ENCODE peak calls at places on chromosomes 7 and 10, in five cellular contexts. Q is HCT116, K is testis, Y is endothelial cell of umbilical vein, N is body of pancreas. F is an unnamed sample.

GRCh38 chr10:129961274-129961839 is 2.7 kb downstream of the EBF3 start:
- DNase-seq in Y (no peak), Q (no peak), N (no peak), K (no peak), F (no peak)

GRCh38 chr7:113294750-113295149 is 176.4 kb upstream of the SMIM30 start:
- DNase-seq in Y (no peak), K (no peak), N (no peak), Q (no peak), F (no peak)

GRCh38 chr7:120996333-120996982 is 7.9 kb downstream of the CPED1 start:
- DNase-seq in K (peak; percentile 73), Q (no peak), Y (peak; percentile 85), N (peak; percentile 66), F (peak; percentile 78)

GRCh38 chr10:77192402-77192801 is 445.2 kb downstream of the KCNMA1 start:
- DNase-seq in N (no peak), Y (no peak), K (no peak), Q (no peak), F (no peak)

GRCh38 chr7:135414850-135415439 is 95.0 kb downstream of the CNOT4 start:
- DNase-seq in K (peak; percentile 72), Q (peak; percentile 65), Y (peak; percentile 76), N (peak; percentile 75), F (no peak)

GRCh38 chr10:122725006-122725405 is 25.4 kb upstream of the C10orf120 start:
- DNase-seq in N (no peak), Q (no peak), Y (no peak), K (no peak), F (no peak)

GRCh38 chr10:126551197-126551596 is 119.3 kb downstream of the C10orf90 start:
- DNase-seq in Y (no peak), K (no peak), Q (no peak), N (no peak), F (no peak)

GRCh38 chr10:122955892-122956291 is 1.9 kb upstream of the C10orf88 start:
- DNase-seq in K (no peak), Y (no peak), Q (no peak), N (no peak), F (no peak)

GRCh38 chr7:36175872-36176271 is 22.8 kb downstream of the EEPD1 start:
- DNase-seq in Q (no peak), Y (no peak), K (peak; percentile 48), N (no peak), F (peak; percentile 42)

GRCh38 chr7:118502235-118502634 is 277.7 kb downstream of the ANKRD7 start:
- DNase-seq in Y (no peak), N (no peak), Q (no peak), K (no peak), F (no peak)

GRCh38 chr7:21916176-21916575 is 29.5 kb downstream of the CDCA7L start:
- DNase-seq in N (no peak), Q (no peak), Y (no peak), K (no peak), F (no peak)

GRCh38 chr7:158244873-158245723 is 342.5 kb downstream of the PTPRN2 start:
- DNase-seq in N (no peak), Y (no peak), Q (no peak), K (no peak), F (no peak)

GRCh38 chr7:106367018-106367420 is 82.2 kb upstream of the NAMPT start:
- DNase-seq in Y (peak; percentile 15), N (no peak), Q (no peak), K (no peak), F (no peak)

GRCh38 chr7:42180806-42181205 is 56.2 kb downstream of the GLI3 start:
- DNase-seq in Q (no peak), N (no peak), Y (no peak), K (no peak), F (no peak)

GRCh38 chr10:120511165-120511564 is 54.1 kb downstream of the PLPP4 start:
- DNase-seq in K (no peak), N (no peak), Q (no peak), Y (no peak), F (no peak)

GRCh38 chr7:131829911-131830310 is 273.5 kb upstream of the PODXL start:
- DNase-seq in Y (peak; percentile 12), Q (no peak), K (peak; percentile 42), N (peak; percentile 52), F (no peak)

GRCh38 chr10:5500910-5501309 is 1.5 kb upstream of the CALML5 start:
- DNase-seq in Q (no peak), N (no peak), Y (no peak), K (no peak), F (no peak)

GRCh38 chr7:144842377-144842851 is 6.6 kb upstream of the TPK1 start:
- DNase-seq in N (peak; percentile 41), K (no peak), Q (no peak), Y (peak; percentile 70), F (peak; percentile 81)

GRCh38 chr7:109879429-109879828 is 1211.5 kb upstream of the LRRN3 start:
- DNase-seq in Q (no peak), K (no peak), N (no peak), Y (no peak), F (no peak)

GRCh38 chr7:20514364-20514763 is 101.1 kb upstream of the ABCB5 start:
- DNase-seq in K (peak; percentile 39), N (peak; percentile 69), Q (no peak), Y (peak; percentile 98), F (no peak)

GRCh38 chr10:48807786-48808185 is 123.1 kb downstream of the WDFY4 start:
- DNase-seq in N (no peak), Q (no peak), K (no peak), Y (no peak), F (no peak)

GRCh38 chr10:121323448-121323847 is 274.8 kb downstream of the FGFR2 start:
- DNase-seq in Q (no peak), N (no peak), Y (no peak), K (no peak), F (no peak)

GRCh38 chr7:151123485-151124204 is 37.4 kb downstream of the AGAP3 start:
- DNase-seq in N (peak; percentile 88), K (peak; percentile 90), Y (peak; percentile 74), Q (peak; percentile 66), F (peak; percentile 88)

GRCh38 chr7:155551785-155552611 is 5.6 kb upstream of the CNPY1 start:
- DNase-seq in K (no peak), Q (no peak), Y (no peak), N (no peak), F (peak; percentile 16)

GRCh38 chr7:1545417-1546246 is 10.4 kb downstream of the TMEM184A start:
- DNase-seq in N (peak; percentile 58), K (no peak), Q (no peak), Y (no peak), F (no peak)

GRCh38 chr7:122770943-122771342 is 68.2 kb upstream of the RNF148 start:
- DNase-seq in K (no peak), Q (no peak), N (no peak), Y (no peak), F (no peak)
- TF ChIP-seq POLR2A in K (no peak), Q (no peak), N (no peak), Y (no peak), F (no peak)

DNA sequence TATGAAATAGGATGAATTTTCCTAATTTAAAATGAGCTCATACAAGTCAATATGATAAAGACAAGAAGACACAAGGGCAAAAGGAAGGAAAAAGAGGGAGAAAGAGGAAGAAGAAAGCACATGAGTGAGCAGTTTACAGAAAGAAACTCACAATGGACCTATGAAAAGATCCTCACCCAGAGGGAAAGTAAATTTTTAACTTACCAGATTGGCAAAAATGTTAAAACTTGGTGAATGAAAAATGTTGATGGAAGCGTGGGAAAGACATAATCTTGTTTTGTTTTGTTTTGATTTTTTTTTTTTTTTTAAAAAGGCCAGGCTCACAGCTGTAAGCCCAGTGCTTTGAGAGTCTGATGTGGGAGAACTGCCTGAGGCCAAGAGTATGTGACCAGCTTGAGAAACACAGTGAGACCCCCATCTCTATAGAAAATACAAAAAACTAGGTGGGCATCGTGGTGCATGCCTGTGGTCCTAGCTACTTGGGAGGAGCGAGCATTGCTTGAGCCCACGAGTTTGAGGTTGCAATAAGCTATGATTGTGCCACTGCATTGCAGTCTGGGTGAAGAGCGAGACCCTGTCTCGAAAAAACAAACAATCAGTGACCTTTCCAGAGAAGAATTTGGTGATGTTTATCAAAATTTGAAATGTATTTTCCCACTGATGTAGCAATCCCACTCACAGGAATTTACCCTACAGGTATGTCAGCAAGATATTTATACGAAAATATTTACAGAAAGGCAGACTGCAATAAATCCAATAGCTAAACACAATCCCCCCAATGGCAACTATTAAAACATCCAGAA is 152.9 kb upstream of the ASAH2 start:
- DNase-seq in N (no peak), Q (no peak), Y (no peak), K (no peak), F (no peak)
- H3K27ac ChIP-seq in N (peak overlapping the region; percentile 25), Q (no peak overlapping the region), Y (no peak overlapping the region), K (no peak overlapping the region), F (no peak overlapping the region)

GRCh38 chr10:3361640-3362039 is 189.1 kb upstream of the PITRM1 start:
- DNase-seq in Y (no peak), K (no peak), N (no peak), Q (no peak), F (no peak)

GRCh38 chr10:3365630-3366029 is 193.0 kb upstream of the PITRM1 start:
- DNase-seq in K (no peak), Y (peak; percentile 32), Q (no peak), N (no peak), F (no peak)

GRCh38 chr10:3363316-3364070 is 190.9 kb upstream of the PITRM1 start:
- DNase-seq in K (no peak), N (no peak), Y (no peak), Q (no peak), F (no peak)

GRCh38 chr10:3364768-3365480 is 192.3 kb upstream of the PITRM1 start:
- DNase-seq in K (no peak), Y (no peak), Q (no peak), N (no peak), F (peak; percentile 45)

GRCh38 chr10:3362415-3362814 is 189.8 kb upstream of the PITRM1 start:
- DNase-seq in Y (no peak), N (no peak), Q (no peak), K (no peak), F (no peak)
- H3K9me3 ChIP-seq in Y (no peaks in the 10 kb centered on the region), N (no peaks in the 10 kb centered on the region), Q (peaks cover 8% of the 10 kb centered on the region), K (no peaks in the 10 kb centered on the region), F (no peaks in the 10 kb centered on the region)

GRCh38 chr7:29562307-29562706 is 1.3 kb upstream of the PRR15 start:
- DNase-seq in K (no peak), Y (no peak), N (no peak), Q (no peak), F (no peak)
- TF ChIP-seq POLR2A in K (no peak), Y (no peak), N (no peak), Q (no peak), F (no peak)